ENCODE peak calls at places on chromosomes 11 and 22, in five cellular contexts. G is testis, N is pancreas, A is ovary, O is WTC11. D is an unnamed sample.
A peak's percentile ranks its signal among the peaks of the same experiment; 100 is the strongest.

GRCh38 chr22:37295213-37295886 is 13.0 kb downstream of the CYTH4 start:
- DNase-seq in A (no peak), O (no peak), N (no peak), G (no peak), D (no peak)

GRCh38 chr11:24373516-24373915 is 123.3 kb upstream of the LUZP2 start:
- DNase-seq in A (no peak), O (no peak), N (no peak), G (no peak), D (no peak)

GRCh38 chr22:47423861-47424820 is 661.7 kb downstream of the TBC1D22A start:
- DNase-seq in N (no peak), O (no peak), G (peak; percentile 29), A (no peak), D (peak; percentile 69)

GRCh38 chr11:103183981-103184592 is 74.9 kb downstream of the DYNC2H1 start:
- DNase-seq in O (no peak), G (no peak), N (no peak), A (no peak), D (no peak)

GRCh38 chr22:31179345-31179744 is 19.4 kb downstream of the RNF185 start:
- DNase-seq in G (no peak), A (no peak), N (no peak), O (no peak), D (no peak)

GRCh38 chr22:50112151-50113118 is 22.6 kb downstream of the MOV10L1 start:
- DNase-seq in A (no peak), O (no peak), N (no peak), G (no peak), D (no peak)

GRCh38 chr11:62789576-62789975 is 2.2 kb downstream of the TMEM223 start:
- DNase-seq in A (no peak), N (no peak), G (no peak), O (no peak), D (no peak)

GRCh38 chr22:39206491-39206890 is 38.3 kb downstream of the PDGFB start:
- DNase-seq in N (peak; percentile 47), A (no peak), O (no peak), G (no peak), D (no peak)

GRCh38 chr11:66766681-66767080 is 37.7 kb upstream of the SPTBN2 start:
- DNase-seq in N (no peak), A (no peak), G (no peak), O (no peak), D (no peak)

GRCh38 chr22:26550498-26551033 is 38.3 kb upstream of the TFIP11 start:
- DNase-seq in G (peak; percentile 73), A (no peak), O (no peak), N (no peak), D (no peak)

GRCh38 chr11:31412946-31413345 is 43.3 kb downstream of the DNAJC24 start:
- DNase-seq in A (no peak), O (no peak), G (no peak), N (no peak), D (no peak)

GRCh38 chr11:40204228-40204627 is 1255.2 kb downstream of the LRRC4C start:
- DNase-seq in N (no peak), A (no peak), O (no peak), G (no peak), D (no peak)

GRCh38 chr22:44542561-44543222 is 44.7 kb upstream of the RTL6 start:
- DNase-seq in O (no peak), A (no peak), G (no peak), N (peak; percentile 38), D (no peak)

GRCh38 chr11:1643146-1643690 is 13.6 kb downstream of the KRTAP5-5 start:
- DNase-seq in G (no peak), O (no peak), A (no peak), N (peak; percentile 42), D (no peak)

GRCh38 chr22:48318173-48318572 is 1509.5 kb downstream of the BRD1 start:
- DNase-seq in O (peak; percentile 0), G (no peak), A (no peak), N (no peak), D (no peak)

GRCh38 chr11:10432493-10432892 is 22.6 kb upstream of the AMPD3 start:
- DNase-seq in N (no peak), G (no peak), O (no peak), A (no peak), D (no peak)

GRCh38 chr11:37378989-37379388 is 781.0 kb upstream of the RAG2 start:
- DNase-seq in N (no peak), G (no peak), O (no peak), A (no peak), D (no peak)

GRCh38 chr11:57566035-57566504 is 1.4 kb downstream of the UBE2L6 start:
- DNase-seq in N (no peak), G (peak; percentile 48), A (no peak), O (no peak), D (no peak)

GRCh38 chr22:27880778-27881394 is 38.2 kb downstream of the PITPNB start:
- DNase-seq in N (no peak), O (no peak), A (peak; percentile 40), G (peak; percentile 74), D (no peak)

GRCh38 chr11:123188508-123189165 is 6.4 kb downstream of the CLMP start:
- DNase-seq in G (peak; percentile 36), A (no peak), O (no peak), N (no peak), D (no peak)
- TF ChIP-seq CTCF in G (peak; percentile 4), A (no peak), O (no peak), N (no peak), D (peak; percentile 25)

GRCh38 chr11:117733311-117733710 is 63.7 kb downstream of the DSCAML1 start:
- DNase-seq in G (no peak), A (no peak), N (no peak), O (no peak), D (no peak)

GRCh38 chr11:117735350-117735977 is 61.6 kb downstream of the DSCAML1 start:
- DNase-seq in O (no peak), A (no peak), N (no peak), G (no peak), D (no peak)

GRCh38 chr11:117731689-117732290 is 65.2 kb downstream of the DSCAML1 start:
- DNase-seq in A (no peak), G (no peak), N (no peak), O (peak; percentile 30), D (no peak)

GRCh38 chr11:117734596-117734995 is 62.4 kb downstream of the DSCAML1 start:
- DNase-seq in A (no peak), O (no peak), N (no peak), G (no peak), D (no peak)

DNA sequence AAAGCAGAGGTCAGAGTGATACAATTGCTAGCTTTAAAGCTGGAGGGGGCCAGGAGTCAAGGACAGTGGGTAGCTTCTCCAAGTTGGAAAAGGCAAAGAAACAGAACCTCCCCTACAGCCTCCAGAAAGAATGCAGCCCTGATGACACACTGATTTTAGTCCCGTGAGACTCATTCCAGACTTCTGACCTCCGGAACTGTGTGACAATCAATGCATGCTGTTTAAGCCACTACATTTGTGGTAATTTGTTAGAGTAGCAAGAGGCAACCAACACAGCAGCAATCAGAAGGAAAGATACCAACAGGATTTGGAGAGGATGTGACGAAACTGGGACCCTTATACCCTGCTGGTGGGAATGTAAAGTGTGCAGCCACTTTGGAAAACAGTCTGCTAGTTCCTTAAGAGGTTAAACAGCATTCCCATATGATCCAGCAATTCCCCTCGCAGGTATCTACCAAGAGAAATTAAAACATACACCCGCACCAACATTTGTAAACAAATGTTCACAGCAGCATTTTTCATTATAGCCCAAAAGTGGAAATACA is 66.7 kb downstream of the DSCAML1 start:
- DNase-seq in N (no peak), G (no peak), O (no peak), A (no peak), D (no peak)
- TF ChIP-seq CTCF in N (no peak), G (no peak), O (no peak), A (no peak), D (no peak)

GRCh38 chr11:118652681-118653181 is 26.7 kb downstream of the TREH start:
- DNase-seq in O (no peak), A (no peak), N (no peak), G (no peak), D (no peak)
- TF ChIP-seq CTCF in O (no peak), A (no peak), N (no peak), G (no peak), D (no peak)

GRCh38 chr11:120239713-120240640 is at the start of gene POU2F3:
- DNase-seq in G (no peak), A (no peak), N (peak; percentile 81), O (peak; percentile 56), D (no peak)
- TF ChIP-seq CTCF in G (no peak), A (no peak), N (no peak), O (peak; percentile 19), D (no peak)

DNA sequence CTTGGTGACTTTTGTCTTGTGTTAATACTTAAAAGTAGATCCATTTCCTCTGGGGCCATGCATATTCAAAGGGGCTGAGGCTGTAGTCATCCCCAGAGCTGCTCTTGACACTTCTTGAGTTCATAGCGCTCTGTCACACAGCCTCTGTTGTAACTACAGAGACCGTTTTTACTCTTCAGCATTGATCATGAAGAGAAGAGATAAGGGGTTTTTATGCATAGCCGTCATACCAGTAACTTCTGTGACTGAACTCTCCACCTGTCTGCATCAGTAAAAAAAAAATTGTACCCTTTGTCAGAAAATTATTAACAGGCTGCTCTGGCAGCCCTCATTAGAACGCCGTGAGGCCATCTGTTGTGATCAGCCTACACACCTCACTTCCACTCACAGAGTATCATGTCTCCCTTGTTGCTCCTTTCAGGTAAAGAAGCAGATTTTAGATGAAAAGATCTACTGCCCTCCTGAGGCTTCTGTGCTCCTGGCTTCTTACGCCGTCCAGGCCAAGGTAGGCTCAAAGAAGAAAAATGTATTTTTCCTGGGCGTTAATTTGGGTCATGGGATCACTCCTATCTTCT is 38.4 kb downstream of the NF2 start:
- DNase-seq in G (no peak), A (no peak), N (no peak), O (no peak), D (no peak)
- TF ChIP-seq CTCF in G (no peak), A (no peak), N (no peak), O (no peak), D (no peak)